ENCODE peak calls at places on chromosomes 12 and 14, in five cellular contexts. I is astrocyte of the spinal cord, J is Panc1, H is fibroblast of the aortic adventitia, Y is fibroblast of lung. D is an unnamed sample.

GRCh38 chr12:131755305-131756113 is 44.6 kb downstream of the SFSWAP start:
- DNase-seq in I (no peak), J (no peak), H (peak), Y (no peak), D (no peak)

GRCh38 chr14:103629503-103630121 is 601 bp downstream of the KLC1 start:
- DNase-seq in I (no peak), J (no peak), H (no peak), Y (peak), D (peak)

GRCh38 chr12:54521291-54522062 is 23.9 kb downstream of the NCKAP1L start:
- DNase-seq in I (no peak), J (no peak), H (no peak), Y (no peak), D (no peak)

GRCh38 chr12:122322501-122322900 is 56.2 kb upstream of the VPS33A start:
- DNase-seq in I (peak), J (no peak), H (no peak), Y (peak), D (peak)

GRCh38 chr14:41891624-41892023 is 284.9 kb downstream of the LRFN5 start:
- DNase-seq in I (no peak), J (no peak), H (no peak), Y (no peak), D (no peak)

GRCh38 chr12:48027183-48028002 is 23.1 kb upstream of the COL2A1 start:
- DNase-seq in I (no peak), J (no peak), H (no peak), Y (no peak), D (no peak)

GRCh38 chr12:128794661-128795529 is 28.9 kb downstream of the SLC15A4 start:
- DNase-seq in I (no peak), J (no peak), H (no peak), Y (no peak), D (no peak)

GRCh38 chr12:121857322-121858246 is 1.1 kb downstream of the HPD start:
- DNase-seq in I (no peak), J (no peak), H (peak), Y (peak), D (no peak)

GRCh38 chr12:107014050-107014449 is 27.1 kb upstream of the MTERF2 start:
- DNase-seq in I (no peak), J (no peak), H (no peak), Y (no peak), D (no peak)

GRCh38 chr12:109503611-109504010 is 26.2 kb downstream of the UBE3B start:
- DNase-seq in I (no peak), J (no peak), H (no peak), Y (no peak), D (no peak)

GRCh38 chr12:57171668-57172067 is 24.2 kb upstream of the LRP1-AS start:
- DNase-seq in I (no peak), J (no peak), H (peak), Y (peak), D (peak)
- TF ChIP-seq CTCF in I (no peak), J (no peak), H (peak), Y (peak), D (no peak)

GRCh38 chr12:115010324-115010995 is 326.5 kb upstream of the TBX3 start:
- DNase-seq in I (no peak), J (no peak), H (no peak), Y (no peak), D (peak)

GRCh38 chr12:115011703-115012102 is 327.7 kb upstream of the TBX3 start:
- DNase-seq in I (no peak), J (no peak), H (no peak), Y (no peak), D (no peak)

GRCh38 chr12:115017346-115017745 is 333.4 kb upstream of the TBX3 start:
- DNase-seq in I (no peak), J (no peak), H (no peak), Y (no peak), D (peak)

GRCh38 chr12:115012861-115013667 is 329.1 kb upstream of the TBX3 start:
- DNase-seq in I (no peak), J (no peak), H (no peak), Y (no peak), D (peak)

DNA sequence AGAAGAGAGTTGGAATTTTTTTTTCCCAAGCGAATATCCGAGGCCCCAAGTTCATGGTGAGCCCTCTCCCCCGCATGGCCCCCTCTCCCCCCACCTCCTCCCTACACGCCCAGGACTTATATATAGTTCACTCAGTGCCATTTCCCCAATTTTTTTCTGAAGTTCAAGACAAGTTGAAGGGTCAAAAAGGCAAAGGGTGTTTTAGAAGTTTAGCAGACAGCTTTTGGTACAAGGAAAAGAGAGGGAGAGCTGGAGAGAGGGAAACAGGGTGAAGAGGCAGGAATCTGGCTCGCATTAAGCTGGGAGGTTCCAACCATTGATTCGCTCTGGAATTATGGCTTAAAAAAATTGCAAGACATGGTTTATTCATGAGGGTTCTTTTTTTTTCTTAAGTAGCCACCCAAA is 329.7 kb upstream of the TBX3 start:
- DNase-seq in I (no peak), J (no peak), H (no peak), Y (no peak), D (peak)
- H3K4me3 ChIP-seq in I (no peak), J (no peak), H (no peak), Y (no peak), D (no peak)

GRCh38 chr14:91554535-91555332 is 44.6 kb upstream of the PPP4R3A start:
- DNase-seq in I (no peak), J (no peak), H (no peak), Y (no peak), D (no peak)
- TF ChIP-seq CTCF in I (no peak), J (no peak), H (no peak), Y (no peak), D (no peak)

GRCh38 chr12:51848843-51849735 is 571 bp upstream of the FIGNL2 start:
- DNase-seq in I (no peak), J (no peak), H (no peak), Y (no peak), D (no peak)
- H3K4me3 ChIP-seq in I (no peak), J (no peak), H (no peak), Y (no peak), D (no peak)

GRCh38 chr12:125203145-125203765 is 138.0 kb downstream of the AACS start:
- DNase-seq in I (no peak), J (no peak), H (peak), Y (no peak), D (no peak)
- TF ChIP-seq CTCF in I (peak), J (peak), H (peak), Y (peak), D (peak)

GRCh38 chr14:72600551-72601330 is 293.2 kb downstream of the DPF3 start:
- DNase-seq in I (no peak), J (no peak), H (no peak), Y (no peak), D (no peak)
- H3K4me3 ChIP-seq in I (no peak), J (no peak), H (no peak), Y (no peak), D (no peak)

DNA sequence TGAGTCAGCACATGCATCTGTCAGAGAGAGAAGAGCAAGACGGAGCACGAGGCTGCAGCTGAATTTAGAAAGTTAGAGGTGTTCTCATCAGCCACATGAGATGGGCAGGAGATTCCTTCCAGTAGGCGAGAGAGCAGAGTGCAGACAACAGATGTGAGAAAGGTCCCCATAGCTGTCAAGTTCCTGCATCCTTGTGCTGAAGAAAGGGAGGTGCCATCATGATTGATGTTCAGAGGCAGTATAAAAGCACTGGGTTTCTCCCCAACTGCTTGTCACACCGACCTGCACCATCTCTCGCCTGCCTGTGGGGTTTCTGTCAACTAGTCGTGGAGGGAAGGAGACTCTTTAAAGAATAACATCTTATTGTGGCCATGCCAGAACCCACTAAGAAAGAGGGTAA is at the start of gene MYBPC1:
- DNase-seq in I (no peak), J (no peak), H (no peak), Y (no peak), D (no peak)
- TF ChIP-seq CTCF in I (no peak), J (no peak), H (no peak), Y (no peak), D (no peak)

GRCh38 chr14:61524936-61525292 is 170.4 kb upstream of the HIF1A start:
- DNase-seq in I (no peak), J (no peak), H (no peak), Y (no peak), D (no peak)
- H3K4me3 ChIP-seq in I (no peak), J (no peak), H (no peak), Y (no peak), D (no peak)

D was measured in foreskin fibroblast.